ENCODE peak calls at places on chromosomes 11 and 22, in nine cellular contexts. T, Z, J, P, G, S, X, M and Q are unnamed samples.

GRCh38 chr11:68649851-68650555 is 34.3 kb upstream of the GAL start:
- DNase-seq in T (no peak), Z (no peak), J (no peak), P (no peak), G (no peak), S (no peak), X (no peak), M (no peak), Q (no peak)

GRCh38 chr22:24178502-24179440 is 2.5 kb upstream of the SUSD2 start:
- DNase-seq in T (no peak), Z (no peak), J (no peak), P (no peak), G (peak; percentile 38), S (no peak), X (peak; percentile 58), M (no peak), Q (no peak)

GRCh38 chr11:44095506-44096359 is at the start of gene EXT2:
- DNase-seq in T (peak; percentile 84), Z (peak; percentile 76), J (peak; percentile 93), P (peak; percentile 90), G (peak; percentile 92), S (peak; percentile 75), X (peak; percentile 93), M (peak; percentile 94), Q (peak; percentile 91)

GRCh38 chr11:83671295-83671694 is 385.1 kb upstream of the CCDC90B start:
- DNase-seq in T (no peak), Z (peak; percentile 4), J (no peak), P (no peak), G (no peak), S (no peak), X (no peak), M (no peak), Q (no peak)

GRCh38 chr11:65036931-65037330 is 4.1 kb upstream of the SAC3D1 start:
- DNase-seq in T (no peak), Z (no peak), J (peak; percentile 90), P (peak; percentile 92), G (no peak), S (no peak), X (no peak), M (no peak), Q (no peak)

GRCh38 chr11:114247070-114247789 is 49.0 kb upstream of the NNMT start:
- DNase-seq in T (no peak), Z (no peak), J (no peak), P (no peak), G (no peak), S (no peak), X (no peak), M (no peak), Q (no peak)

GRCh38 chr11:60064115-60064514 is 7.7 kb downstream of the MS4A3 start:
- DNase-seq in T (no peak), Z (no peak), J (no peak), P (no peak), G (no peak), S (no peak), X (no peak), M (no peak), Q (no peak)

GRCh38 chr11:9095421-9095820 is 4.0 kb upstream of the SCUBE2 start:
- DNase-seq in T (no peak), Z (no peak), J (no peak), P (peak; percentile 37), G (no peak), S (no peak), X (no peak), M (no peak), Q (no peak)

GRCh38 chr11:2102883-2103213 is 36.3 kb downstream of the IGF2 start:
- DNase-seq in T (no peak), Z (no peak), J (no peak), P (no peak), G (no peak), S (no peak), X (no peak), M (no peak), Q (no peak)

GRCh38 chr11:120129570-120129969 is 8.3 kb downstream of the TRIM29 start:
- DNase-seq in T (no peak), Z (no peak), J (no peak), P (no peak), G (no peak), S (no peak), X (no peak), M (no peak), Q (peak; percentile 33)

GRCh38 chr11:72070486-72070885 is 9.9 kb downstream of the NUMA1 start:
- DNase-seq in T (no peak), Z (no peak), J (no peak), P (no peak), G (no peak), S (no peak), X (no peak), M (no peak), Q (no peak)

GRCh38 chr22:29951675-29952413 is 68.9 kb downstream of the MTMR3 start:
- DNase-seq in T (no peak), Z (no peak), J (no peak), P (no peak), G (no peak), S (peak; percentile 30), X (no peak), M (no peak), Q (no peak)

GRCh38 chr11:86230921-86231320 is 13.6 kb upstream of the EED start:
- DNase-seq in T (no peak), Z (no peak), J (no peak), P (no peak), G (no peak), S (peak; percentile 55), X (no peak), M (peak; percentile 22), Q (no peak)

DNA sequence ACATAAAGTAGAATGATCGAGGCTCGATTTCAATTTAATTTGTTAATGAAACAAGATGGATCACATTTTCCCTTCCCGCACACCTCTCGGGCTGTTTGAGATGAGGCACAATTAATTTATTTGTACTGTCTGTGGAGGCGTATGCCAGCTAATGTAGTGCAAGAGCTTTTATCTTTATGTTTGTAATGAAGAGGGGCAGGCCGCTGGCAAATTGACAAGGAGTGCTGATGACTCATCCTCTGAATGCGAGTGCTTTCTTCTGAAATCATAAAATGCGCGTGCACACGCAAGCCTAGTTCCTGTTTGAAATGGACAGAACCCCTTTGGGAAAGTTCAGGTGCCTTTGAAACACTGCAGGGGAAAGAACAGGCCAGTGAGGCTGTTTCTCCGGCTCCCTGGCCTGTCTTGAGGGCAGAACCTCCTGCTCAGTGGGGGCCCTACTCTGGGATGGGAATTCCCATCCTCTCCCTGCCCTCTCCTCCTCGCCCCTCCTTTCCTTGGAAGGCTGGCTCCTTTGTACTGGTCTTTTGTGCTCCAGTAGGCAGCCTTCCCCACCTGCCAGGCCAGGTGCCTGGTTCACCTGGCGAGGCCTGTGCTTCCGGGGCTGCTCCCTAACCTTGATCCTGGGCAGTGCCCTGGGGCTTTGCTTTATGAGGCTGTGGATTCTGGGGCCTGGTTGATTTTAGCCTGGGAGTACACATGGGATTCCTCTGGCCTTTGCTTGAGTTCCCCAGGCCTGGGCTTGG is 50.3 kb downstream of the TEAD1 start:
- DNase-seq in T (no peak), Z (peak; percentile 95), J (peak; percentile 75), P (peak; percentile 93), G (peak; percentile 36), S (peak; percentile 92), X (peak; percentile 72), M (peak; percentile 88), Q (peak; percentile 80)
- H3K4me1 ChIP-seq in T (no peaks in the 10 kb centered on the region), Z (peaks cover 52% of the 10 kb centered on the region), J (peaks cover 49% of the 10 kb centered on the region), P (peaks cover 9% of the 10 kb centered on the region), G (peaks cover 76% of the 10 kb centered on the region), S (peaks cover 52% of the 10 kb centered on the region), X (peaks cover 50% of the 10 kb centered on the region), M (peaks cover 56% of the 10 kb centered on the region), Q (peaks cover 36% of the 10 kb centered on the region)

DNA sequence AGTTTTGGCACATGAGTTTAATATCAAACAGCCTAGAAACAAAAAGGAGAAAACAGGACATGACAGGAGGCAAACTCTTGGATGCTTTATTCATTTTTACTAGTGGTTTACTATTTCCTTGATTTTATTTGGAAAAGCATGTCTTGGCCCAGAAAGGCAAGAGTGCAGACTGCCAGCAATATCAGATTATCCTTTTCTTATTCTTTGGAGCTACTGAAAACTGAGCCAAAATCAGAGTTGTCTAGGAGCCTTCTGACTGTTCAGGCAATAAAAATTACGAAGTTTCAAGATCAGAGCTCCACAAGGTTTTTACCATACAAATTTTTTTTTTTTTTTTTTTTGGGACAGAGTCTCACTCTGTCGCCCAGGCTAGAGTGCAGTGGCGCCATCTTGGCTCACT is 16.0 kb downstream of the CELF1 start:
- DNase-seq in T (no peak), Z (no peak), J (no peak), P (no peak), G (no peak), S (no peak), X (no peak), M (no peak), Q (no peak)
- H3K4me1 ChIP-seq in T (peaks cover 57% of the 10 kb centered on the region), Z (peaks cover 23% of the 10 kb centered on the region), J (peaks cover 51% of the 10 kb centered on the region), P (peaks cover 42% of the 10 kb centered on the region), G (no peaks in the 10 kb centered on the region), S (peaks cover 28% of the 10 kb centered on the region), X (peaks cover 9% of the 10 kb centered on the region), M (peaks cover 67% of the 10 kb centered on the region), Q (peaks cover 34% of the 10 kb centered on the region)

DNA sequence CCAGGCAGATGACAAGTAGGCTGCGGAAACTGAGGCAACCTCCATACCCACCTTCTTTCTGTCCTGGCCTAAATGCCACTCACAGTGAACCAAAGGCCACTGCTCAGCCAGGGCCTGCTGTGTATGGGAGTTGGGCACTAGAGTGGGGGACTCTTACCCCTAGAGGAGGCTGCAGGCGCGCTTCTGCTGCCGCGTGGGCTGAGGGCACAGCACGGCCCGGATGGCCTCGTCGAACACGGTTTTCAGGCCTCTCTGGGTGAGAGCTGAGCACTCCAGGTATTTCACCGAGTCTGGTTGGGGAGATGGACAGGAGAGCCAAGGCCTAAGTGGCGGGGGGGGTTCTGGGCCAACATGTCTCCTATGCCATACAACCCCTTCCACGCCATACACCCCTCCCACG is 14.2 kb upstream of the SSTR3 start:
- DNase-seq in T (no peak), Z (no peak), J (no peak), P (no peak), G (no peak), S (no peak), X (no peak), M (no peak), Q (no peak)
- H3K4me1 ChIP-seq in T (peaks cover 94% of the 10 kb centered on the region), Z (peaks cover 22% of the 10 kb centered on the region), J (peaks cover 10% of the 10 kb centered on the region), P (peaks cover 14% of the 10 kb centered on the region), G (no peaks in the 10 kb centered on the region), S (peaks cover 32% of the 10 kb centered on the region), X (no peaks in the 10 kb centered on the region), M (peaks cover 16% of the 10 kb centered on the region), Q (peaks cover 13% of the 10 kb centered on the region)

GRCh38 chr22:35844886-35845285 is 127.2 kb downstream of the APOL5 start:
- DNase-seq in T (no peak), Z (no peak), J (no peak), P (no peak), G (no peak), S (no peak), X (no peak), M (no peak), Q (no peak)

GRCh38 chr22:35854334-35854733 is 136.7 kb downstream of the APOL5 start:
- DNase-seq in T (no peak), Z (no peak), J (no peak), P (no peak), G (no peak), S (no peak), X (no peak), M (no peak), Q (no peak)

GRCh38 chr22:35846804-35847203 is 129.1 kb downstream of the APOL5 start:
- DNase-seq in T (no peak), Z (no peak), J (no peak), P (no peak), G (no peak), S (no peak), X (no peak), M (no peak), Q (no peak)

DNA sequence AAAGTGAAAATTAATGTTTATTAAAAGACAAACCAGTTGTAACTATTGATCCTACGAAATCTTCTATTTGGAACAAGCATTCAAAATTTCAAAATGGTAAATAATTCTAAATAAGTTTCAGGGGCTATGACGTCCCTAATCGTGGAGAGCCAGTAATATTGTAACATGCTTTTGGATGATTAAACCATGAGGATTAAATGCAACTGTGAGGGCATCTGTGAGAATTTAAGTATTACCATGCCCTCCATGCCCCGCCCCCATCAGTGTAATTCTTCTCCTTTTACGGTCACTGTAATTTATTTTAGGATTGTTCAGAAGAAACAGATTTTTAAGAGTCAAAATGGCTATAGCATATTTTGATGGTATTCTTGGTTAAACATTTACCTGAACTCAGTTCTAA is 133.2 kb downstream of the APOL5 start:
- DNase-seq in T (no peak), Z (no peak), J (no peak), P (no peak), G (no peak), S (no peak), X (no peak), M (no peak), Q (no peak)
- H3K4me1 ChIP-seq in T (no peaks in the 10 kb centered on the region), Z (no peaks in the 10 kb centered on the region), J (peaks cover 3% of the 10 kb centered on the region), P (peaks cover 3% of the 10 kb centered on the region), G (peaks cover 34% of the 10 kb centered on the region), S (no peaks in the 10 kb centered on the region), X (peaks cover 15% of the 10 kb centered on the region), M (peaks cover 7% of the 10 kb centered on the region), Q (peaks cover 23% of the 10 kb centered on the region)